ENCODE peak calls at places on chromosomes 2 and 18, in eight cellular contexts. E is LHCN-M2; W is kidney glomerular epithelial cell; S is pons; T is stimulated activated CD4-positive, alpha-beta T cell treated with anti-CD3 and anti-CD28 coated beads, Interleukin-2, amount 100 ng/mL, for 48 hours; R is astrocyte of the cerebellum; U is GM20000; L is activated T-helper 1 cell treated with Interleukin-2 at 50 U/mL for 16 hours. B is an unnamed sample.

GRCh38 chr18:59536181-59536580 is 161.0 kb downstream of the CCBE1 start:
- DNase-seq in E (no peak), W (no peak), S (no peak), T (no peak), R (no peak), U (no peak), L (no peak), B (no peak)

GRCh38 chr18:62999392-62999791 is 284.1 kb downstream of the PHLPP1 start:
- DNase-seq in E (peak), W (no peak), S (peak), T (no peak), R (peak), U (no peak), L (no peak), B (peak)

GRCh38 chr18:77131100-77131651 is 1.4 kb downstream of the MBP start:
- DNase-seq in E (no peak), W (no peak), S (no peak), T (peak), R (no peak), U (peak), L (no peak), B (no peak)

GRCh38 chr2:20185176-20186022 is 39.5 kb downstream of the SDC1 start:
- DNase-seq in E (peak), W (no peak), S (peak), T (no peak), R (peak), U (no peak), L (no peak), B (no peak)

GRCh38 chr18:79784071-79784913 is 13.4 kb upstream of the KCNG2 start:
- DNase-seq in E (no peak), W (no peak), S (no peak), T (no peak), R (no peak), U (no peak), L (no peak), B (no peak)

GRCh38 chr2:111205774-111206173 is 85.1 kb downstream of the BCL2L11 start:
- DNase-seq in E (no peak), W (no peak), S (no peak), T (no peak), R (no peak), U (no peak), L (no peak), B (no peak)

GRCh38 chr2:134410831-134411231 is 157.0 kb downstream of the MGAT5 start:
- DNase-seq in E (peak), W (no peak), S (peak), T (no peak), R (no peak), U (no peak), L (no peak), B (no peak)

GRCh38 chr2:109005686-109006204 is 16.7 kb upstream of the EDAR start:
- DNase-seq in E (peak), W (no peak), S (peak), T (no peak), R (peak), U (no peak), L (no peak), B (no peak)

GRCh38 chr2:202104286-202104870 is 31.3 kb downstream of the KIAA2012 start:
- DNase-seq in E (peak), W (no peak), S (no peak), T (peak), R (no peak), U (peak), L (no peak), B (no peak)

GRCh38 chr2:216082805-216083204 is 1.1 kb downstream of the TMEM169 start:
- DNase-seq in E (peak), W (peak), S (peak), T (no peak), R (no peak), U (no peak), L (no peak), B (no peak)

GRCh38 chr2:159760321-159760720 is 37.7 kb downstream of the CD302 start:
- DNase-seq in E (no peak), W (no peak), S (no peak), T (no peak), R (no peak), U (no peak), L (no peak), B (no peak)

GRCh38 chr2:69755862-69756467 is 14.0 kb downstream of the ANXA4 start:
- DNase-seq in E (peak), W (peak), S (no peak), T (no peak), R (no peak), U (no peak), L (no peak), B (peak)

GRCh38 chr18:21241224-21242131 is 554 bp upstream of the GREB1L start:
- DNase-seq in E (peak), W (no peak), S (no peak), T (no peak), R (no peak), U (peak), L (no peak), B (no peak)

GRCh38 chr2:65177754-65178442 is 48.0 kb upstream of the RAB1A start:
- DNase-seq in E (peak), W (no peak), S (no peak), T (no peak), R (no peak), U (no peak), L (no peak), B (peak)

GRCh38 chr2:215967590-215968373 is 45.6 kb downstream of the MREG start:
- DNase-seq in E (peak), W (no peak), S (no peak), T (no peak), R (no peak), U (no peak), L (no peak), B (no peak)

GRCh38 chr18:26327062-26327461 is 100.8 kb downstream of the TAF4B start:
- DNase-seq in E (peak), W (no peak), S (no peak), T (no peak), R (no peak), U (no peak), L (no peak), B (no peak)

GRCh38 chr2:183341057-183341456 is 216.8 kb downstream of the NUP35 start:
- DNase-seq in E (no peak), W (no peak), S (no peak), T (no peak), R (no peak), U (no peak), L (no peak), B (no peak)

GRCh38 chr2:85394976-85395375 is 15.2 kb downstream of the CAPG start:
- DNase-seq in E (no peak), W (no peak), S (no peak), T (no peak), R (no peak), U (no peak), L (no peak), B (no peak)

GRCh38 chr2:233818639-233819621 is 35.4 kb downstream of the HJURP start:
- DNase-seq in E (no peak), W (no peak), S (no peak), T (no peak), R (no peak), U (no peak), L (no peak), B (no peak)

GRCh38 chr2:61995515-61995914 is 90.0 kb downstream of the COMMD1 start:
- DNase-seq in E (no peak), W (no peak), S (no peak), T (no peak), R (no peak), U (peak), L (no peak), B (no peak)

GRCh38 chr18:26536664-26537063 is 11.7 kb downstream of the KCTD1 start:
- DNase-seq in E (no peak), W (no peak), S (no peak), T (no peak), R (no peak), U (no peak), L (no peak), B (no peak)

B was measured in osteocyte.